ENCODE peak calls at places on chromosomes 16 and 17, in seven cellular contexts. I, K, V, W, B, D and O are unnamed samples.

GRCh38 chr17:54899721-54900456 is 763 bp upstream of the TOM1L1 start:
- DNase-seq in D (no peak), I (no peak), B (no peak), K (no peak), W (no peak), V (no peak), O (no peak)

GRCh38 chr16:83967838-83968482 is at the start of gene NECAB2:
- DNase-seq in D (no peak), V (no peak), I (no peak), W (no peak), K (peak; percentile 21), B (no peak), O (no peak)

GRCh38 chr17:45092932-45093430 is 31.9 kb downstream of the NMT1 start:
- DNase-seq in I (peak; percentile 94), K (peak; percentile 75), W (peak; percentile 80), V (no peak), B (no peak), D (peak; percentile 79), O (peak; percentile 84)

GRCh38 chr16:35363510-35363909 is 1904.1 kb downstream of the TP53TG3F start:
- DNase-seq in K (no peak), B (no peak), D (no peak), W (no peak), I (no peak), V (no peak), O (no peak)

GRCh38 chr16:15599303-15600070 is 43.5 kb downstream of the MARF1 start:
- DNase-seq in D (no peak), I (no peak), K (no peak), V (no peak), B (no peak), W (no peak), O (no peak)

GRCh38 chr17:17767096-17767470 is 69.7 kb downstream of the SREBF1 start:
- DNase-seq in I (no peak), D (no peak), V (no peak), K (no peak), B (no peak), W (no peak), O (no peak)

GRCh38 chr17:81397314-81398169 is 2.3 kb downstream of the BAHCC1 start:
- DNase-seq in I (peak; percentile 81), B (no peak), K (peak; percentile 54), D (no peak), W (peak; percentile 44), V (no peak), O (no peak)

GRCh38 chr17:33725675-33726271 is 432.7 kb upstream of the ASIC2 start:
- DNase-seq in W (no peak), D (peak; percentile 20), I (peak; percentile 43), V (no peak), B (peak; percentile 9), K (no peak), O (peak; percentile 30)

GRCh38 chr16:49940464-49941224 is 84.4 kb upstream of the CNEP1R1 start:
- DNase-seq in K (no peak), I (no peak), B (no peak), V (no peak), D (no peak), W (no peak), O (no peak)

GRCh38 chr16:89317101-89317671 is 99.7 kb downstream of the ZNF778 start:
- DNase-seq in V (no peak), W (no peak), K (no peak), I (no peak), D (no peak), B (no peak), O (no peak)

GRCh38 chr17:47883589-47884426 is 12.2 kb upstream of the SP2 start:
- DNase-seq in I (no peak), D (no peak), W (no peak), K (no peak), V (no peak), B (no peak), O (no peak)

GRCh38 chr17:49566668-49567071 is 9.0 kb upstream of the NXPH3 start:
- DNase-seq in B (no peak), V (no peak), I (no peak), W (no peak), K (no peak), D (no peak), O (no peak)

GRCh38 chr17:48671697-48672171 is 45.6 kb upstream of the HOXB9 start:
- DNase-seq in W (peak; percentile 60), D (peak; percentile 89), B (peak; percentile 72), I (peak; percentile 79), K (peak; percentile 65), V (peak; percentile 32), O (peak; percentile 74)

GRCh38 chr17:46771601-46772012 is 46.9 kb downstream of the WNT3 start:
- DNase-seq in B (peak; percentile 21), V (no peak), D (no peak), I (peak; percentile 47), W (no peak), K (no peak), O (no peak)

GRCh38 chr17:8448310-8448709 is 12.6 kb downstream of the NDEL1 start:
- DNase-seq in W (no peak), K (no peak), D (no peak), B (no peak), V (no peak), I (no peak), O (no peak)

GRCh38 chr16:55323637-55324490 is at the start of gene IRX6:
- DNase-seq in I (peak; percentile 41), K (no peak), V (no peak), D (no peak), B (no peak), W (no peak), O (peak; percentile 74)